ENCODE peak calls at places on chromosomes 2 and 18, in six cellular contexts. R is HCT116, K is endothelial cell of umbilical vein, B is astrocyte, Z is GM23248, I is PC-3. U is an unnamed sample.

GRCh38 chr2:216171043-216171442 is 61.9 kb downstream of the XRCC5 start:
- DNase-seq in K (no peak), R (no peak), Z (no peak), I (no peak), B (no peak), U (no peak)

GRCh38 chr2:239079671-239080294 is 231.9 kb downstream of the TWIST2 start:
- DNase-seq in R (no peak), B (no peak), K (no peak), Z (no peak), I (no peak), U (no peak)

GRCh38 chr2:31197166-31197565 is 20.1 kb downstream of the CAPN14 start:
- DNase-seq in K (no peak), Z (no peak), R (no peak), B (no peak), I (peak; percentile 80), U (no peak)

GRCh38 chr2:238098854-238099708 is 1.1 kb upstream of the ESPNL start:
- DNase-seq in B (no peak), I (peak; percentile 50), R (no peak), K (no peak), Z (no peak), U (no peak)

GRCh38 chr2:22673501-22673900 is 711.5 kb upstream of the KLHL29 start:
- DNase-seq in R (no peak), K (no peak), I (no peak), B (no peak), Z (no peak), U (no peak)

GRCh38 chr2:38723173-38723572 is 28.0 kb downstream of the SRSF7 start:
- DNase-seq in R (no peak), K (no peak), Z (no peak), I (no peak), B (no peak), U (no peak)

GRCh38 chr2:30217644-30218361 is 13.5 kb upstream of the LBH start:
- DNase-seq in B (peak; percentile 10), Z (no peak), I (peak; percentile 91), R (peak; percentile 48), K (no peak), U (no peak)

GRCh38 chr2:215374642-215375466 is 61.0 kb downstream of the FN1 start:
- DNase-seq in B (no peak), R (no peak), Z (no peak), K (no peak), I (no peak), U (no peak)

GRCh38 chr18:35039633-35040032 is 1.6 kb upstream of the MAPRE2 start:
- DNase-seq in R (no peak), K (peak; percentile 79), I (peak; percentile 1), B (peak; percentile 35), Z (no peak), U (no peak)

GRCh38 chr2:198883604-198884003 is 574.1 kb downstream of the SATB2 start:
- DNase-seq in B (peak; percentile 14), R (no peak), I (no peak), K (no peak), Z (peak; percentile 26), U (no peak)

GRCh38 chr18:63236990-63237389 is 82.6 kb downstream of the BCL2 start:
- DNase-seq in B (no peak), Z (peak; percentile 44), R (no peak), I (no peak), K (no peak), U (no peak)

GRCh38 chr18:33567705-33568104 is 10.3 kb upstream of the ASXL3 start:
- DNase-seq in B (no peak), R (no peak), Z (no peak), I (no peak), K (no peak), U (no peak)

GRCh38 chr2:217494572-217494971 is 508.2 kb downstream of the TNS1 start:
- DNase-seq in Z (no peak), B (no peak), K (no peak), I (no peak), R (no peak), U (no peak)
- TF ChIP-seq EZH2 in Z (no peak), B (no peak), K (no peak), I (no peak), R (no peak), U (no peak)

GRCh38 chr2:54760310-54760709 is 36.8 kb downstream of the EML6 start:
- DNase-seq in R (no peak), Z (no peak), I (no peak), K (no peak), B (no peak), U (no peak)
- H2AFZ ChIP-seq in R (no peak overlapping the region), Z (no peak overlapping the region), I (no peak overlapping the region), K (no peak overlapping the region), B (no peak overlapping the region), U (no peak overlapping the region)

GRCh38 chr2:69618362-69618761 is 25.2 kb downstream of the AAK1 start:
- DNase-seq in I (no peak), B (peak; percentile 24), Z (peak; percentile 20), K (no peak), R (no peak), U (no peak)
- H4K20me1 ChIP-seq in I (peaks cover 4% of the 10 kb centered on the region), B (peaks cover 95% of the 10 kb centered on the region), Z (peaks cover 20% of the 10 kb centered on the region), K (no peaks in the 10 kb centered on the region), R (no peaks in the 10 kb centered on the region), U (peaks cover 9% of the 10 kb centered on the region)

DNA sequence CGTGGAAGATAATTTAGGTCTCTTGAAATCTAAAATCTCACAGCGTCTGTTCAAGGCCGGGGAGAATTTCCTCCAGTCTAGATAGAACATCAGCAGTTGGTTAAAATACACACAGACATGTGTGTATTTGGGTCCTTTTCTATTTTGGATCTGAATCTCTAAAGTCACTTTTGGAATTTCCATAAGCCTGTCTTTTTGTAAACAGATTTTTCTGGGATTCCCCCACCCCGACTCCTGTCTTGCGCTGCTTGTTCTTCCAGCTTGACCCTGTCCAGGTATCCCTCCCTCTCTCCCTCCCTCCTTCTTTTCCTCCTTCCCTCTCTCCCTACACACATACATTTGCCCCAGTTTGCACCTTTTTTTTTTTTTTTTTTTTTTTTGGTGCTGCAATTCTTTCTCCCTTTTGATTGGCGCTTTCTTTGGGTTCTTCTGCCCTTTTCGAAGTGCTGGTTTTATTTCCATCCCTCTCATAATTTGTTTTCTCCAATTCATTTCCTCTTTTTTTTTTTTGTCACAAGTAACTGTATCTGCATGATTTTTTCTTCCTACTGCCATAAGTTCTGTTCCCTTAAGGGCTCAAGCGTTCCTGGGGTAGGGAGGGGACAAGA is 114.8 kb upstream of the SERTAD2 start:
- DNase-seq in R (no peak), B (no peak), K (no peak), I (peak; percentile 19), Z (no peak), U (no peak)
- TF ChIP-seq EZH2 in R (no peak), B (no peak), K (no peak), I (no peak), Z (no peak), U (no peak)

DNA sequence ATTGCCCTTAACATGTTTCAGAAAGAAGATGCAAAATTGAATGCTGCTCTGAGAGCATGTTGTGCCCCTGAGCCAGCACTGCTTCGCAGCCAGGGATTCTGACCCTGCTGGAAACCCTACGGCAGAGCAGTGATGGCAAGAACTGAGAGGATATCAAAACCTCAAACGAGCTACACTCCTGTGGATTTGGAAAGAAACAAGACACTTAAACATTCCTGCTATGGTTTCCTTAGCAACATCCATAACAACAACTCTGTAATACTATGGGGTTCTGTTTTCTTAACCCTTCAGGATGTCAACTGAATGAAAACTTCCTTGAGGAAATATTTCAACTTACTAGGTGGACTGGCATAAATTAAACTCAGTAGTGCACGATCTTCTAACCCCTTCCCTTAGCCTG is 649.1 kb downstream of the NYAP2 start:
- DNase-seq in R (peak; percentile 78), Z (peak; percentile 27), K (peak; percentile 31), B (peak; percentile 89), I (peak; percentile 59), U (no peak)
- H2AFZ ChIP-seq in R (peak overlapping the region; percentile 54), Z (no peak overlapping the region), K (no peak overlapping the region), B (no peak overlapping the region), I (peak overlapping the region; percentile 49), U (peak overlapping the region; percentile 62)

DNA sequence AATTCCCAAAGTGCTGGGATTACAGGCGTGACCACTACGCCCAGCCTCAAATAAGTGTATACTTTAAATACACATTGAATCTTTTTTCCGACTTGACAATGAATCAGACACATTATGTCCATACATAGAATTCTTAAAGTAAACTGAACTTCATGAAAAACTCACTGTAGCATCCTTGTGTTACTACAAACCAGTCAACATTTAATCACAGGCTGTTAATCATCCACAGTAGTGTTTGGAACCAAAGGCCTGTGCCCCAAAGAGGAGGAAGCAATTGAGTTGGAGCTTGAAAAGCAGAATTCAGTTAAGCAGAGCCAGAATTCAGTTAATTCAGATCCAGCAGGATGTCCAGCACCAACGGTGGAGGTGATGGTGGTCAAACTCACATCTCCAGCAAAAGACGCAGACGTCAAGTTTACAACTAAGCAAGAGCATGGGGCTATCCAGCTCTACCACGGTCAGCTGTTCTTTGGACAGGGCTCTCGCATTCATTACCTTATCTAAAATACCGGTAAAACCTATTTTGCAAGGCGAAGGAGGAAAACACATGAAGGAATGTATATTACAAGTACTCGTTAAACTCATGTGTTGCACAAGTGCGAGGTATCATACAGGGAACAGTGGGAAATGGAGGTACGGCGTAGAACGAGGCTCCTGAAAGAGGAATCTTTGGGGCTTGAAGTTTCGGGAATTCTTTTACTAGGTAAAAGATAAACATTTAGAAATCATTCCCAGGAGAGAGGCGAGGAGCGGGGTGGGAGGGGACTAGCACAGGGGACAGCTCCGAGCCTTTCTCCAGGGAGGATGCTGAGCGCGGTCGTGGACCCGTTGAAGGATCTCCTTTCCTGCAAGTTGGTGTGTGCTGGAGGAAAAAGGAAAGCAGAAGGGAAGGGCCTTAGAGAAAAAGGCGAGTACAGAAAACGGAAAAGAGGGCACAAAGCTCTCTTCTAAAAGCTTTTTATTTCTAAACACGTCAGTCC is 984 bp downstream of the SLC39A6 start:
- DNase-seq in K (peak; percentile 37), Z (peak; percentile 65), B (peak; percentile 38), I (peak; percentile 5), R (no peak), U (no peak)
- H4K20me1 ChIP-seq in K (no peaks in the 10 kb centered on the region), Z (peaks cover 4% of the 10 kb centered on the region), B (peaks cover 63% of the 10 kb centered on the region), I (peaks cover 10% of the 10 kb centered on the region), R (no peaks in the 10 kb centered on the region), U (peaks cover 5% of the 10 kb centered on the region)

DNA sequence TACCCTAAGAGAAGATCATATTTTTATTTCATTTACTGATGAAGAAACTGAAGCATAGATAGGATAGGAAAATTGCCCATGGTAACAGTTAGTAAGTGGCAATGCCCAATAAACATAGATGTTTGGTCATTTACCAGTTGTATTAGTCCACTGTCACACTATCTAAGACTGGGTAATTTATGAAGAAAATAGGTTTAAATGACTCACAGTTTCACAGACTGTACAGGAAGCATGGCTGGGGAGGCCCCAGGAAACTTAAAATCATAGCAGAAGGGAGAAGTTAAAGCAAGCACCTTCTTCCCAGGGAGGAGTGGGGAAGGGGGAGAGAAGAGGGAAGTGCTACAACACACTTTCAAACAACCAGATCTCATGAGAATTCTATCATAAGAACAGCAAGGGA is 23.4 kb downstream of the NR4A2 start:
- DNase-seq in I (no peak), B (no peak), R (no peak), Z (no peak), K (no peak), U (no peak)
- TF ChIP-seq EZH2 in I (no peak), B (no peak), R (no peak), Z (no peak), K (no peak), U (no peak)

DNA sequence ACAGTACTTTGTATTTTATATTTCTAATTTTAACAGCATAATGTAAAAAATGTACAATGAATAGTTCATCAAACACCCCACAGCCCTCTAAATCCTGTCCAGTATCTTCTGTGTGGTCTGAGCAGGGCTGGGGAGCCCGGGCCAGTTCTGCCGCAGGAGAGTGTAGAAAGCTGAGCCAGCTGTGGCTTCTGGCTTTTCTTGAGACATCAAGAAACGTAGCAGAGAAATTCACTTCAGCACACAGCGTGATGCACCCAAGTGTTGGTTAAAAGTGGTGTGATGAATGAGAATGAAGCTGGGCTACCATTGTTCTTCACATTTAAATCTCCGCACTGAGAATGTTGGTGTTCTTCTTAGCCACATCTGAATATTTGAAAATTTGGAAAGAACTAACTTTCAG is 23.6 kb upstream of the TMEM87B start:
- DNase-seq in B (no peak), I (no peak), K (no peak), R (no peak), Z (peak; percentile 31), U (no peak)
- H2AFZ ChIP-seq in B (no peak overlapping the region), I (no peak overlapping the region), K (no peak overlapping the region), R (no peak overlapping the region), Z (peak overlapping the region; percentile 19), U (no peak overlapping the region)